ENCODE peak calls at places on chromosome 12, in six cellular contexts. R is HepG2, D is endothelial cell of umbilical vein, H is A549, A is K562, K is GM12878. W is an unnamed sample.

GRCh38 chr12:30968211-30968610 is 41.7 kb downstream of the TSPAN11 start:
- DNase-seq in K (no peak), H (no peak), A (no peak), R (no peak), D (no peak), W (no peak)

GRCh38 chr12:30243426-30243825 is 452.2 kb downstream of the IPO8 start:
- DNase-seq in D (no peak), A (no peak), R (no peak), H (no peak), K (no peak), W (no peak)

GRCh38 chr12:88237954-88238353 is 95.8 kb downstream of the TMTC3 start:
- DNase-seq in K (peak), R (no peak), D (peak), A (no peak), H (peak), W (peak)

GRCh38 chr12:46473634-46474201 is 101.1 kb upstream of the SLC38A2 start:
- DNase-seq in K (peak), H (peak), D (peak), A (peak), R (peak), W (peak)

GRCh38 chr12:93020225-93020997 is 91.3 kb upstream of the EEA1 start:
- DNase-seq in K (no peak), R (peak), H (no peak), A (peak), D (peak), W (no peak)

GRCh38 chr12:3913278-3913677 is 40.1 kb upstream of the PARP11 start:
- DNase-seq in R (no peak), K (no peak), A (no peak), H (no peak), D (no peak), W (no peak)

GRCh38 chr12:98151984-98152383 is 363.4 kb upstream of the TMPO start:
- DNase-seq in D (no peak), K (no peak), H (no peak), A (no peak), R (no peak), W (no peak)

GRCh38 chr12:56808954-56809353 is 45.8 kb downstream of the HSD17B6 start:
- DNase-seq in H (no peak), K (no peak), D (no peak), A (no peak), R (no peak), W (no peak)

GRCh38 chr12:92424338-92424737 is 278.5 kb upstream of the PLEKHG7 start:
- DNase-seq in D (peak), H (no peak), R (no peak), K (no peak), A (no peak), W (no peak)

GRCh38 chr12:121996050-121996944 is 25.4 kb upstream of the BCL7A start:
- DNase-seq in K (no peak), D (no peak), H (no peak), R (peak), A (peak), W (no peak)

GRCh38 chr12:2267624-2268477 is 215.1 kb downstream of the CACNA1C start:
- DNase-seq in A (no peak), H (no peak), K (no peak), R (no peak), D (no peak), W (no peak)

DNA sequence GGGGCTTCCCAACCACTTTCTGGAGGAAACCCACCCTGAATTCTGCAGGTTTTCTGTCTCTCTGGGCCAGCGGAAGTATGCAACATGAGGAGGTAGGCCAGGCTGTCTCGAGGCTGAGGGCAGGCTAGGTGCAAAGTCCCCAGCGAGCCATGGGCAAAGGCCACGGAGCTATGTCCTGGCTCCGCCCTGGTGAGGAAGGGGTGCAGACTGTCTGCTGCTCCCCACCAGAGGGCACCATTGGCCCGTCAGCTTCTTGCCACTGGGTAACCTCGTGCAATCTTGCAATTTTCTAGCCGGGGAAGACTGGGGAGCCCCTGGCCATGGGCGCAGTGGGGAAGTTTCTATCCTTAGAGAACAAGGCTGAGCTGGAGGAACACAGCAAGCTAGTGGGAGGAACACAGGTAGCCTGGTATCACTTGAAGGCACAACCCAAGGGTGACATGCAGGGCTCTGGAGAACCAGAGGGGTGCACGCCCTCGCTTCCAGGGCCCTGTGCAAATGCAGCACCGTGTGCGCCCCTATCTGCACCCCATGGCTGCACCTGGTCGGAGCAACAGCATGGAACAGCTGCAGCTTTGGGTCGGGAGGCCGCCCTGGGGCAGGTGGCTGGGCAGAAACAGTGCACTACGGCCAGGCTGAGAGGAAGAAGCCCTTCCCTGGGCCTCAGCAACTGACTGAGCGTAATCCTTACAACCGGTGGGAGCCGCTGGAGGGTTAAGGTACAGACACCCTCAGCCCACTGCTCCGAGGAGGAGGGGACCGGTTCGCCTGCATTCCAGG is 27.6 kb upstream of the RPLP0 start:
- DNase-seq in K (peak), A (peak), R (peak), D (peak), H (peak), W (peak)
- H3K4me3 ChIP-seq in K (no peak), A (peak), R (peak), D (no peak), H (no peak), W (no peak)

DNA sequence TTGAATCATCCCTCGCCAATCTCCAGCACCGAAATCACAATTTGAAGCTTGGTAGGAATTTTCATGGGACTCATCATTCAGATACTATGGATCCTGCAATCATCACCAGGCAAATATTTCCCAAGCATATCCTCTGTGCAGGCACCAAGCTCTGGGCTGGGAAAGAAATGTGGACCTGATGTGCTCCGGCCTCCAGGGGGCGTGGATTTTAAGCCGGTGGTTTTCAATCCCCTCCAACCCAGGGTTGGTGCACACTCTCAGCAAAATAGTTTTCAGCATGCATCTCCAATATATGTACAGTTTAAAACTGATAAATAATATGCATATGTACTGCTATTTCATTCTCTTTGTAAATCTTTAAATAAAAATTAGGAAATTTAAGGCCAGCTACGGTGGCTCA is 98.9 kb downstream of the RBM19 start:
- DNase-seq in H (peak), D (no peak), A (peak), K (no peak), R (peak), W (no peak)
- TF ChIP-seq CTCF in H (peak), D (peak), A (peak), K (no peak), R (peak), W (peak)

GRCh38 chr12:109701064-109701463 is 12.6 kb upstream of the FAM222A start:
- DNase-seq in H (no peak), D (no peak), K (no peak), R (no peak), A (no peak), W (no peak)
- TF ChIP-seq MYC in H (no peak), D (no peak), K (no peak), R (no peak), A (no peak), W (no peak)

GRCh38 chr12:12881495-12881894 is 9.9 kb upstream of the GPRC5A start:
- DNase-seq in H (peak), R (peak), D (peak), K (no peak), A (no peak), W (peak)

GRCh38 chr12:12877145-12877544 is 14.2 kb upstream of the GPRC5A start:
- DNase-seq in D (no peak), A (no peak), R (no peak), K (no peak), H (no peak), W (no peak)

GRCh38 chr12:12880537-12880936 is 10.8 kb upstream of the GPRC5A start:
- DNase-seq in R (no peak), D (no peak), H (no peak), A (no peak), K (no peak), W (peak)

GRCh38 chr12:12874014-12874413 is 17.3 kb upstream of the GPRC5A start:
- DNase-seq in A (no peak), K (no peak), H (no peak), R (no peak), D (no peak), W (peak)

GRCh38 chr12:12877789-12878455 is 13.4 kb upstream of the GPRC5A start:
- DNase-seq in D (no peak), A (no peak), R (no peak), K (no peak), H (no peak), W (no peak)
- H3K4me3 ChIP-seq in D (no peak), A (no peak), R (no peak), K (no peak), H (no peak), W (no peak)

DNA sequence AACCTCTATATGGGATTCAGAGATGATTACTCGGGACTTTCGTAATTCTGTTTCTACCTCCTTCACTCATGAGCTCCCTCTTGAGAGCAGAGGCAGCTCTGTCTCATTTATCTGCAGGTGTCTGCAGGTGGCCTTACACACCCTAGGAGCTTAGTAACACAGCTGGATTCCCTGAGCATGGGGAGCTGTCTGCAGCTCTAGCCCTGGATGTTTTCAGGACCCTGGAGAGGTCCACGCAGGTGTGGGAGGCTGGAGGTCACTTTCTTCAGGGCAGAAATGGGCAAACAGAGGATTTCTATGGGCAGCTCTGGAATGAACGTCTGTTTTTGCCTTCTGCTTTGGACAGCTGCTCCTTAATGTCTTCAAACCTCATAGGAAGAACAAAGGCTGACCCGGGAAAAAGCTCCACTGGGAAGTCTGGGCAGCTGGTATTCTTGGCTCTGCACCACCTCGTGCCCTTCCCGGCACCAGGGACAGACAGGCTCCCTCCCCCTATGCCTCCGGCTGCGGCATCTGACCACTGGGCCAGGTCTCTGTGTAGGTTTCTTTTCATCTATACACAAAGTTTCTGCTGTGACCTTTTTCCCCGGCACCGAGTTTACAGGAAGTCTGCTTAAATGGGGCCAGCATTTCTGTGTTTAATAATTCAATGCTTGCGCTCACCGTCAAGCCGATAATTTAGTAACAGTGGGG is 320.3 kb upstream of the SFSWAP start:
- DNase-seq in H (peak), R (no peak), D (no peak), A (peak), K (no peak), W (peak)
- TF ChIP-seq CTCF in H (no peak), R (no peak), D (no peak), A (peak), K (no peak), W (no peak)

GRCh38 chr12:131283191-131283861 is 329.6 kb downstream of the ADGRD1 start:
- DNase-seq in A (no peak), H (no peak), R (no peak), K (no peak), D (no peak), W (no peak)
- TF ChIP-seq MYC in A (no peak), H (no peak), R (no peak), K (no peak), D (no peak), W (no peak)

DNA sequence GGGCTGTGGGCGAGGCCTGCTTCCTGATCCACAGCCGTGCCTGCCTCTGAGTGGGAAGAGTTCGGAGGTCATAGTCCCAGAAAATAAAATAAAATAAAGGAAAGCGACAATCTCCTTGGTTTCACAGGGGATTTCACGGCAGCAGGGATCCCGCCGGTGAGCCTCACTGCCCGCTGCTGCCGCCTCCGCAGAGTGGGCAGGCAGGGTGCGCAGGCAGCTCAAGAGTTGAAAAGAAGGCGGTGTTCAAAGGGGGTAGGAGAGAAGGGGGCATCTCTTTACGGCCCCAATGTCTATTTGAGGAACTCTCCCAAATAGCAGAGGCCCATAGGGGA is 3.1 kb upstream of the HOXC9 start:
- DNase-seq in A (no peak), K (no peak), H (no peak), R (no peak), D (no peak), W (no peak)
- H3K4me3 ChIP-seq in A (no peak), K (no peak), H (no peak), R (no peak), D (no peak), W (no peak)

DNA sequence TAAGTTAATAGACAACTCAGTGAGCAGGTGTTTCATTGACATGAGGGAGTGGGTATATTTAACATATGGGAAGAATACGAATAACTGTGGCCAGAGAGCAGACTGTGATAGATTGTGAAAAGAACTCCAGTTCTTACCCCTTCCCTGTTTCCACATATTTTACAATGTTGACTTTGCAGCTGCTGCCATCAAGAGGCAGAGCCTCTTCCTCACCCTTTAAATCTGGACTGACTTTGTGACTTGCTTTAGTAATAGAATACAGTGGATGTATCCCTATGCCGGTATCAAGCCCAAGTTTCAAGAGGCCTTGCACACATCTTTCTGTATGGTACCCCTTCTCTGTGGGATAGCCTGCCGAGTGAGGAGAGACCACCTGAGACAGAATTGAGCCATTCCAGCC is 356.7 kb downstream of the ETNK1 start:
- DNase-seq in K (no peak), A (peak), D (no peak), R (no peak), H (peak), W (no peak)
- TF ChIP-seq CTCF in K (no peak), A (no peak), D (no peak), R (no peak), H (no peak), W (no peak)

DNA sequence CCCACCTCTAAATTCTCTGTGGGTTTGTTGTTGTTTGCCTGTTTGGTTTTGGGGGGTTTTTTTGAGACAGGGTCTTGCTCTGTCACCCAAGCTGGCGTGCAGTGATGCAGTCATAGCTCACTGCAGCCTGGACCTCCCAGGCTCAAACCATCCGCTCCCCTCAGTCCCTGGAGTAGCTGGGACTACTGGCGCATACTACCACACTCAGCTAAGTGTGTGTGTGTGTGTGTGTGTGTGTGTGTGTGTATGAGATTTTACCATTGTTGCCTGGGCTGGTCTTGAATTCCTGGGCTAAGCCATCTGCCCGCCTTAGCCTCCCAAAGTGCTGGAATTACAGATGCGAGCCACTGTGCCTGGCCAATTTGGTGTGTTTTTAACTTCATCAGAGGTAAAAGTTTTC is 236.1 kb downstream of the SLC41A2 start:
- DNase-seq in K (no peak), A (no peak), H (no peak), R (no peak), D (no peak), W (no peak)
- TF ChIP-seq MYC in K (no peak), A (no peak), H (no peak), R (no peak), D (no peak), W (no peak)

GRCh38 chr12:27303139-27304111 is 29.2 kb upstream of the BMAL2 start:
- DNase-seq in D (no peak), H (peak), A (no peak), K (no peak), R (no peak), W (no peak)
- H3K4me3 ChIP-seq in D (no peak), H (no peak), A (no peak), K (no peak), R (no peak), W (no peak)